ENCODE peak calls at places on chromosomes 7 and 10, in five cellular contexts. E is HCT116, R is SK-N-SH, K is HepG2, B is H1. X is an unnamed sample.

GRCh38 chr7:133688483-133689239 is 435.8 kb downstream of the EXOC4 start:
- DNase-seq in E (no peak), R (no peak), K (no peak), B (no peak), X (no peak)

GRCh38 chr10:132945125-132945893 is 2.9 kb upstream of the CFAP46 start:
- DNase-seq in E (no peak), R (no peak), K (no peak), B (no peak), X (no peak)

GRCh38 chr7:79949778-79950177 is 184.9 kb upstream of the GNAI1 start:
- DNase-seq in E (no peak), R (no peak), K (peak; percentile 5), B (no peak), X (no peak)

GRCh38 chr7:120402801-120403200 is 129.8 kb downstream of the KCND2 start:
- DNase-seq in E (no peak), R (no peak), K (no peak), B (no peak), X (no peak)

GRCh38 chr10:17783751-17784150 is 25.4 kb upstream of the MRC1 start:
- DNase-seq in E (no peak), R (no peak), K (no peak), B (no peak), X (no peak)

GRCh38 chr7:129828989-129829676 is 123.6 kb downstream of the UBE2H start:
- DNase-seq in E (no peak), R (no peak), K (no peak), B (no peak), X (no peak)

GRCh38 chr7:157875230-157876179 is 538.7 kb downstream of the DNAJB6 start:
- DNase-seq in E (peak; percentile 23), R (peak; percentile 91), K (no peak), B (peak; percentile 85), X (peak; percentile 19)

GRCh38 chr7:149071641-149072437 is 18.7 kb downstream of the ZNF786 start:
- DNase-seq in E (peak; percentile 88), R (peak; percentile 61), K (no peak), B (peak; percentile 91), X (no peak)

GRCh38 chr7:125661006-125661405 is 731.4 kb upstream of the POT1 start:
- DNase-seq in E (no peak), R (no peak), K (no peak), B (no peak), X (no peak)
- TF ChIP-seq JUND in E (no peak), R (no peak), K (no peak), B (no peak), X (no peak)

GRCh38 chr7:67620216-67620933 is 623.7 kb downstream of the TYW1 start:
- DNase-seq in E (no peak), R (no peak), K (no peak), B (no peak), X (peak; percentile 36)

GRCh38 chr7:67621704-67622103 is 625.1 kb downstream of the TYW1 start:
- DNase-seq in E (no peak), R (no peak), K (no peak), B (no peak), X (no peak)

GRCh38 chr7:67625257-67625713 is 628.7 kb downstream of the TYW1 start:
- DNase-seq in E (peak; percentile 8), R (peak; percentile 86), K (peak; percentile 51), B (peak; percentile 87), X (peak; percentile 80)
- TF ChIP-seq JUND in E (no peak), R (no peak), K (no peak), B (no peak), X (no peak)

GRCh38 chr7:84043661-84044191 is 150.9 kb downstream of the SEMA3A start:
- DNase-seq in E (no peak), R (no peak), K (peak; percentile 88), B (no peak), X (no peak)
- TF ChIP-seq JUND in E (no peak), R (no peak), K (no peak), B (no peak), X (no peak)

DNA sequence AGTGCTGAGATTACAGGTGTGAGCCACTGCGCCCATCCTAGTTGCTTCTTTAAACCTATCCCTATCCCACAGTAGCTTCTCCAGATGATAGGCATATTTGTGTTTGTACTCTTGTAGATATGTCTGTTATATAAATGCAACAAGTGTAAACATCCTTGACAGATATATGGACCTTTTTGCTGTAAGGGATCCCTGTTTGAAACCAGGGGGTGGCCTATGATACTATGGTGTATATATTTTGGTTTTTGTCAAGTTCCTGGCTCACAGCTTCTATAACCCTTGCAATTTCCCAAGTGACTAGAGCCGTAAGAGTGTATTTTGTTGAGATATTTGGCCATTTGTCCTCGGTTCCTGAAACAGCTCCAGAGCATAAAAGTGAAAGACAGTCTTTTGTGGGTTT is 9.7 kb downstream of the COMTD1 start:
- DNase-seq in E (no peak), R (no peak), K (no peak), B (no peak), X (no peak)
- TF ChIP-seq JUND in E (no peak), R (no peak), K (no peak), B (no peak), X (no peak)

GRCh38 chr7:2120251-2120660 is 112.5 kb downstream of the MAD1L1 start:
- DNase-seq in E (no peak), R (no peak), K (no peak), B (no peak), X (no peak)

GRCh38 chr7:2118630-2119190 is 114.0 kb downstream of the MAD1L1 start:
- DNase-seq in E (no peak), R (no peak), K (no peak), B (no peak), X (no peak)

GRCh38 chr7:2123360-2123759 is 109.4 kb downstream of the MAD1L1 start:
- DNase-seq in E (no peak), R (no peak), K (no peak), B (no peak), X (no peak)

GRCh38 chr7:2122651-2123050 is 110.1 kb downstream of the MAD1L1 start:
- DNase-seq in E (no peak), R (no peak), K (no peak), B (no peak), X (no peak)

GRCh38 chr7:2120841-2121830 is 111.6 kb downstream of the MAD1L1 start:
- DNase-seq in E (no peak), R (peak; percentile 77), K (no peak), B (no peak), X (no peak)
- TF ChIP-seq JUND in E (no peak), R (no peak), K (no peak), B (no peak), X (no peak)

GRCh38 chr7:226281-226882 is 34.0 kb downstream of the FAM20C start:
- DNase-seq in E (no peak), R (no peak), K (no peak), B (no peak), X (no peak)
- TF ChIP-seq JUND in E (no peak), R (no peak), K (no peak), B (no peak), X (no peak)

DNA sequence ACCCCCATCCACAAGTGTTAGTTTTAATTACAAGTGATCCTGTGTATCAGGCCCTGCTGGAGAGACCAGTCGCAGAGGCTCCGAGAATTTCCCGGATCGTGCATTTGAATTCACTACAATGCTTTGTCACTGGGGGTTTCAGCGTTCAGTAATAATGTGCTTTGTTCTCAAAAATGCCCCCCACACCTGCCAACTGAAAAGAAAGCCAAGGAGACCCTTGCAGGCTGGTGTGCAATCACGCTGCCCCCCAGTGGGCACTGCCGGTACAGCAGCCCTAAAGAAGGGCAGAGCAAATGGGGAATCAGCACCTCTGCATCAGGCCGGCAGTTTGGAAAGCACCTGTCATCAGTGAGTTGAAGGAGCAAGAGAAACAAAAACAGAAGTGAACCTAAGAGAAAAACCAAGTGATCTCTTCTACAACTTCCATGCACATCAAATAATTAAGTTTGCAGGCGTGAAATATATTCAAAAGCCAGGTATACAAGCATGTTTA is 177.6 kb downstream of the PARD3 start:
- DNase-seq in E (peak; percentile 10), R (peak; percentile 67), K (peak; percentile 16), B (peak; percentile 98), X (no peak)
- TF ChIP-seq JUND in E (no peak), R (no peak), K (no peak), B (no peak), X (no peak)